ENCODE peak calls at places on chromosomes 3 and 15, in four cellular contexts. S is MM.1S, D is hepatocyte, Y is Panc1. G is an unnamed sample.
A peak's percentile ranks its signal among the peaks of the same experiment; 100 is the strongest.

GRCh38 chr15:100105101-100105500 is 236.7 kb downstream of the ADAMTS17 start:
- DNase-seq in S (no peak), D (no peak), Y (no peak), G (no peak)

GRCh38 chr3:195271859-195272243 is 892 bp upstream of the XXYLT1 start:
- DNase-seq in S (no peak), D (no peak), Y (no peak), G (no peak)

GRCh38 chr15:101675015-101675414 is 22.8 kb upstream of the TM2D3 start:
- DNase-seq in Y (no peak), D (no peak), S (no peak), G (peak; percentile 33)

GRCh38 chr3:42961633-42962032 is 17.5 kb upstream of the GASK1A start:
- DNase-seq in S (peak; percentile 15), D (peak; percentile 72), Y (peak; percentile 10), G (no peak)

GRCh38 chr3:120033594-120033993 is 60.7 kb downstream of the GSK3B start:
- DNase-seq in S (no peak), Y (no peak), D (no peak), G (no peak)

GRCh38 chr3:74122281-74122680 is 492.2 kb downstream of the CNTN3 start:
- DNase-seq in Y (no peak), S (no peak), D (no peak), G (no peak)

GRCh38 chr3:195013411-195013810 is 257.5 kb downstream of the XXYLT1 start:
- DNase-seq in Y (no peak), S (no peak), D (no peak), G (no peak)

GRCh38 chr3:46712191-46713047 is 5.2 kb downstream of the PRSS50 start:
- DNase-seq in S (no peak), D (no peak), Y (no peak), G (no peak)

GRCh38 chr3:37652851-37653250 is 208.8 kb upstream of the CTDSPL start:
- DNase-seq in Y (no peak), D (no peak), S (no peak), G (no peak)

GRCh38 chr3:156551746-156552145 is 3.2 kb downstream of the SSR3 start:
- DNase-seq in S (no peak), Y (no peak), D (no peak), G (peak; percentile 11)

GRCh38 chr15:98614681-98615080 is 33.7 kb upstream of the IGF1R start:
- DNase-seq in D (no peak), Y (no peak), S (no peak), G (no peak)

GRCh38 chr15:79593119-79593869 is 161.2 kb downstream of the MINAR1 start:
- DNase-seq in Y (no peak), D (peak; percentile 18), S (no peak), G (peak; percentile 6)

GRCh38 chr15:27336676-27337075 is 365.7 kb downstream of the GABRG3 start:
- DNase-seq in D (no peak), S (no peak), Y (no peak), G (no peak)

GRCh38 chr3:39189648-39190269 is 2.6 kb downstream of the XIRP1 start:
- DNase-seq in S (peak; percentile 78), Y (no peak), D (peak; percentile 86), G (peak; percentile 17)

GRCh38 chr3:67044295-67044694 is 46.2 kb downstream of the KBTBD8 start:
- DNase-seq in Y (no peak), S (no peak), D (no peak), G (no peak)

GRCh38 chr3:35936571-35936970 is 297.2 kb downstream of the ARPP21 start:
- DNase-seq in D (no peak), Y (no peak), S (no peak), G (no peak)

GRCh38 chr3:152961323-152961722 is 126.4 kb downstream of the P2RY1 start:
- DNase-seq in S (peak; percentile 40), D (peak; percentile 19), Y (no peak), G (no peak)

GRCh38 chr3:53225181-53225580 is 30.6 kb downstream of the TKT start:
- DNase-seq in D (no peak), S (no peak), Y (no peak), G (no peak)

GRCh38 chr3:128254066-128254590 is 100.8 kb downstream of the EEFSEC start:
- DNase-seq in D (no peak), S (no peak), Y (no peak), G (no peak)

GRCh38 chr15:65077981-65078352 is 1.4 kb downstream of the KBTBD13 start:
- DNase-seq in S (peak; percentile 41), D (peak; percentile 80), Y (no peak), G (no peak)

GRCh38 chr15:67824157-67824899 is 981 bp upstream of the SKOR1 start:
- DNase-seq in D (no peak), S (no peak), Y (no peak), G (no peak)

GRCh38 chr3:49715611-49716121 is 3.8 kb downstream of the AMIGO3 start:
- DNase-seq in D (peak; percentile 2), Y (no peak), S (no peak), G (no peak)

GRCh38 chr3:13722178-13722577 is 157.7 kb downstream of the WNT7A start:
- DNase-seq in S (no peak), Y (no peak), D (no peak), G (no peak)

GRCh38 chr3:13728487-13728886 is 151.4 kb downstream of the WNT7A start:
- DNase-seq in D (no peak), Y (no peak), S (no peak), G (no peak)

GRCh38 chr3:13723676-13724207 is 156.1 kb downstream of the WNT7A start:
- DNase-seq in D (no peak), Y (no peak), S (no peak), G (no peak)

GRCh38 chr3:13727890-13728289 is 152.0 kb downstream of the WNT7A start:
- DNase-seq in S (no peak), D (no peak), Y (no peak), G (no peak)
- H3K4me3 ChIP-seq in S (no peak overlapping the region), D (no peak overlapping the region), Y (no peak overlapping the region), G (no peak overlapping the region)

DNA sequence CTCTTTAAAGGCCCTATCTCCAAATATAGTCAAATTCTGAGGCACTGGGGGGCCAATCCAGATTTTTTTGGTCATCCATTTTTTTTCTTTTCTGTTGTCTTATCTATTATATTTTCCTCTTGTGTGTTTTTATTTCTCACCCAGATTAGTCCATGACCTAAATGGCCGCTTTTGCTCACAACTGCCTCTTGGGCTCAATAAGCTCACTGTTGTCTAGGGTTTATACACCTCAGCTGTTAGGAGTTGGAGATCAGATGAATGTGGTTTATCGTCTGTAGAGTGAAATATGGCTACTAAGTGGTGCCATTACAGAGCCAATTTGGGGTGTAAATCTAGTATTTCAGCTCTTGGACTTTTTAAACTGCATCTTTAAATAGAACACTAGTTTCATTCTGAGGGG is 173.3 kb downstream of the GHSR start:
- DNase-seq in Y (no peak), D (no peak), S (no peak), G (no peak)
- H3K36me3 ChIP-seq in Y (peaks cover 2% of the 10 kb centered on the region), D (no peaks in the 10 kb centered on the region), S (no peaks in the 10 kb centered on the region), G (peaks cover 58% of the 10 kb centered on the region)

DNA sequence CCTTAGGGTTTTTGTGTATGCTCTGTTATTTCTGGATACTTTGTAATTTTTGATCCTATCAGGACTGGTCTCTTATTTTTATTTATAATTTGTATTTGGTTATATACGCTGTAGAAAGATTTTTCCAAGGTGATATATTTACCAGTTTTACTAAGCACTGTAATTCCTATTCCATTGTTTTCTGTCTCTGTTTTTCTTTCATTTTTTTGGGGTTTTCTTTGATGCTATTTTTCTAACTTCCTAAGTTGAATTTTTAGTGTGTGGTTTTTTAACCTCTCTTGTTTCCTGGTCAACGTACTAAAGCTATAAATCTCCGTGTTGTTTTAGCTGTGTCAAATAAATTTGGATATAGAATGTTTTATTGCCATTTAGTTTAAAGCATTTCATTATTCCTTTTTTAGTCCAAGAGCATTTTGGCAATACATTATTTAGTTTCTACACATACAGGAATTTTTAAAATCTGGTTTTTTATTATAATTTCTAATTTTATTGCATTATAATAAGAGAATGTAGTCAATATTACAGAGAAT is 128.1 kb upstream of the THRB start:
- DNase-seq in D (no peak), Y (no peak), S (no peak), G (no peak)
- H3K27me3 ChIP-seq in D (no peaks in the 10 kb centered on the region), Y (no peaks in the 10 kb centered on the region), S (no peaks in the 10 kb centered on the region), G (no peaks in the 10 kb centered on the region)

GRCh38 chr15:25056484-25057429 is 102.0 kb downstream of the SNRPN start:
- DNase-seq in D (no peak), Y (no peak), S (no peak), G (no peak)
- H3K4me3 ChIP-seq in D (no peak overlapping the region), Y (no peak overlapping the region), S (no peak overlapping the region), G (no peak overlapping the region)

GRCh38 chr15:40412095-40412759 is 6.6 kb downstream of the IVD start:
- DNase-seq in D (peak; percentile 43), Y (no peak), S (no peak), G (no peak)
- H3K36me3 ChIP-seq in D (no peaks in the 10 kb centered on the region), Y (peaks cover 15% of the 10 kb centered on the region), S (peaks cover 7% of the 10 kb centered on the region), G (peaks cover 27% of the 10 kb centered on the region)

G was measured in MG63.